ENCODE peak calls at places on chromosomes 13 and 19, in nine cellular contexts. One of them, this sample, is unnamed.

GRCh38 chr19:47157455-47158321 is 27.1 kb downstream of the SAE1 start:
- DNase-seq in ascending aorta: peak; percentile 73
- DNase-seq in astrocyte of the spinal cord: peak; percentile 74
- DNase-seq in pancreas: no peak
- DNase-seq in OCI-LY7: peak; percentile 31
- DNase-seq in adrenal gland: peak; percentile 26
- DNase-seq in H9: peak; percentile 85
- DNase-seq in cardiac fibroblast: peak; percentile 82
- DNase-seq in K562: no peak
- DNase-seq in this sample: no peak

GRCh38 chr19:35509018-35509652 is 4.3 kb downstream of the DMKN start:
- DNase-seq in ascending aorta: no peak
- DNase-seq in astrocyte of the spinal cord: no peak
- DNase-seq in pancreas: peak; percentile 79
- DNase-seq in OCI-LY7: no peak
- DNase-seq in adrenal gland: no peak
- DNase-seq in H9: peak; percentile 79
- DNase-seq in cardiac fibroblast: no peak
- DNase-seq in K562: peak; percentile 32
- DNase-seq in this sample: peak; percentile 83

GRCh38 chr13:78712866-78713265 is 53.9 kb upstream of the OBI1 start:
- DNase-seq in ascending aorta: no peak
- DNase-seq in astrocyte of the spinal cord: no peak
- DNase-seq in pancreas: no peak
- DNase-seq in OCI-LY7: no peak
- DNase-seq in adrenal gland: no peak
- DNase-seq in H9: no peak
- DNase-seq in cardiac fibroblast: no peak
- DNase-seq in K562: no peak
- DNase-seq in this sample: no peak

GRCh38 chr13:93462151-93462550 is 235.5 kb downstream of the GPC6 start:
- DNase-seq in ascending aorta: no peak
- DNase-seq in astrocyte of the spinal cord: no peak
- DNase-seq in pancreas: no peak
- DNase-seq in OCI-LY7: no peak
- DNase-seq in adrenal gland: no peak
- DNase-seq in H9: no peak
- DNase-seq in cardiac fibroblast: no peak
- DNase-seq in K562: no peak
- DNase-seq in this sample: no peak

GRCh38 chr19:34236035-34236793 is 18.1 kb upstream of the GARRE1 start:
- DNase-seq in ascending aorta: no peak
- DNase-seq in astrocyte of the spinal cord: no peak
- DNase-seq in pancreas: no peak
- DNase-seq in OCI-LY7: no peak
- DNase-seq in adrenal gland: no peak
- DNase-seq in H9: no peak
- DNase-seq in cardiac fibroblast: no peak
- DNase-seq in K562: no peak
- DNase-seq in this sample: no peak

GRCh38 chr13:40306817-40307216 is 359.6 kb downstream of the FOXO1 start:
- DNase-seq in ascending aorta: no peak
- DNase-seq in astrocyte of the spinal cord: no peak
- DNase-seq in pancreas: no peak
- DNase-seq in OCI-LY7: peak; percentile 12
- DNase-seq in adrenal gland: no peak
- DNase-seq in H9: no peak
- DNase-seq in cardiac fibroblast: peak; percentile 19
- DNase-seq in K562: no peak
- DNase-seq in this sample: no peak

GRCh38 chr13:77544365-77544764 is 8.9 kb downstream of the SCEL start:
- DNase-seq in ascending aorta: no peak
- DNase-seq in astrocyte of the spinal cord: peak; percentile 74
- DNase-seq in pancreas: no peak
- DNase-seq in OCI-LY7: no peak
- DNase-seq in adrenal gland: peak; percentile 55
- DNase-seq in H9: no peak
- DNase-seq in cardiac fibroblast: peak; percentile 20
- DNase-seq in K562: no peak
- DNase-seq in this sample: no peak

GRCh38 chr13:59301166-59301551 is 862.6 kb downstream of the DIAPH3 start:
- DNase-seq in ascending aorta: no peak
- DNase-seq in astrocyte of the spinal cord: no peak
- DNase-seq in pancreas: no peak
- DNase-seq in OCI-LY7: no peak
- DNase-seq in adrenal gland: no peak
- DNase-seq in H9: no peak
- DNase-seq in cardiac fibroblast: no peak
- DNase-seq in K562: no peak
- DNase-seq in this sample: no peak

GRCh38 chr19:16001481-16002312 is 52.9 kb downstream of the OR10H4 start:
- DNase-seq in ascending aorta: peak; percentile 64
- DNase-seq in astrocyte of the spinal cord: peak; percentile 45
- DNase-seq in pancreas: no peak
- DNase-seq in OCI-LY7: peak; percentile 8
- DNase-seq in adrenal gland: no peak
- DNase-seq in H9: no peak
- DNase-seq in cardiac fibroblast: peak; percentile 78
- DNase-seq in K562: no peak
- DNase-seq in this sample: peak; percentile 58

DNA sequence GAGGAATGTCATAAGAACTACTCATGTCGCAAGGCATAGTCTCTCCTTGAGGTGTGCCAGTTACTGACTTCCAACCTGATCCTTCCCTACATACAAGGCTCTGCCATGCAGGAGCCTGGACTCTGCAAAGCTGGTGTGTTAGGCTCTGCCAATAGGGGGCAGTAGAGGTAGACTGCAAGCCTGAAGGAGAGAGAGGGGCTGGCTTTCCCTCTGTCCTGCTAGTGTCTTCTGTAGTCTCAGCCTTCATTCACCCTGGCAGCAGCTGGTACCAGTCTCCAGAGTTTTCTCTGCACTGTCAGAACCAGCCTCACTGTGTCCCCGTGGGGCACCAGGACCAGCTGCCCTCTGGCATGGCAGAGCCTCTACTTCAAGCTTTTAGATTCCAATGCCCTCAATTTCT is 14.5 kb downstream of the SHISA2 start:
- DNase-seq in ascending aorta: no peak
- DNase-seq in astrocyte of the spinal cord: no peak
- DNase-seq in pancreas: no peak
- DNase-seq in OCI-LY7: peak; percentile 37
- DNase-seq in adrenal gland: no peak
- DNase-seq in H9: peak; percentile 85
- DNase-seq in cardiac fibroblast: peak; percentile 28
- DNase-seq in K562: peak; percentile 43
- DNase-seq in this sample: no peak
- TF ChIP-seq CTCF in ascending aorta: no peak
- TF ChIP-seq CTCF in astrocyte of the spinal cord: peak; percentile 64
- TF ChIP-seq CTCF in pancreas: no peak
- TF ChIP-seq CTCF in OCI-LY7: peak; percentile 74
- TF ChIP-seq CTCF in adrenal gland: no peak
- TF ChIP-seq CTCF in H9: peak; percentile 96
- TF ChIP-seq CTCF in cardiac fibroblast: peak; percentile 45
- TF ChIP-seq CTCF in K562: peak; percentile 67
- TF ChIP-seq CTCF in this sample: peak; percentile 26

GRCh38 chr19:387777-388176 is 21.2 kb downstream of the C2CD4C start:
- DNase-seq in ascending aorta: no peak
- DNase-seq in astrocyte of the spinal cord: no peak
- DNase-seq in pancreas: no peak
- DNase-seq in OCI-LY7: no peak
- DNase-seq in adrenal gland: no peak
- DNase-seq in H9: no peak
- DNase-seq in cardiac fibroblast: no peak
- DNase-seq in K562: no peak
- DNase-seq in this sample: no peak

GRCh38 chr19:384801-385169 is 24.2 kb downstream of the C2CD4C start:
- DNase-seq in ascending aorta: no peak
- DNase-seq in astrocyte of the spinal cord: no peak
- DNase-seq in pancreas: no peak
- DNase-seq in OCI-LY7: peak; percentile 29
- DNase-seq in adrenal gland: no peak
- DNase-seq in H9: no peak
- DNase-seq in cardiac fibroblast: no peak
- DNase-seq in K562: no peak
- DNase-seq in this sample: no peak

GRCh38 chr19:379796-380195 is 29.2 kb downstream of the C2CD4C start:
- DNase-seq in ascending aorta: no peak
- DNase-seq in astrocyte of the spinal cord: no peak
- DNase-seq in pancreas: no peak
- DNase-seq in OCI-LY7: no peak
- DNase-seq in adrenal gland: no peak
- DNase-seq in H9: no peak
- DNase-seq in cardiac fibroblast: no peak
- DNase-seq in K562: no peak
- DNase-seq in this sample: no peak

GRCh38 chr19:383040-383439 is 25.9 kb downstream of the C2CD4C start:
- DNase-seq in ascending aorta: peak; percentile 12
- DNase-seq in astrocyte of the spinal cord: no peak
- DNase-seq in pancreas: no peak
- DNase-seq in OCI-LY7: no peak
- DNase-seq in adrenal gland: no peak
- DNase-seq in H9: no peak
- DNase-seq in cardiac fibroblast: no peak
- DNase-seq in K562: no peak
- DNase-seq in this sample: no peak

DNA sequence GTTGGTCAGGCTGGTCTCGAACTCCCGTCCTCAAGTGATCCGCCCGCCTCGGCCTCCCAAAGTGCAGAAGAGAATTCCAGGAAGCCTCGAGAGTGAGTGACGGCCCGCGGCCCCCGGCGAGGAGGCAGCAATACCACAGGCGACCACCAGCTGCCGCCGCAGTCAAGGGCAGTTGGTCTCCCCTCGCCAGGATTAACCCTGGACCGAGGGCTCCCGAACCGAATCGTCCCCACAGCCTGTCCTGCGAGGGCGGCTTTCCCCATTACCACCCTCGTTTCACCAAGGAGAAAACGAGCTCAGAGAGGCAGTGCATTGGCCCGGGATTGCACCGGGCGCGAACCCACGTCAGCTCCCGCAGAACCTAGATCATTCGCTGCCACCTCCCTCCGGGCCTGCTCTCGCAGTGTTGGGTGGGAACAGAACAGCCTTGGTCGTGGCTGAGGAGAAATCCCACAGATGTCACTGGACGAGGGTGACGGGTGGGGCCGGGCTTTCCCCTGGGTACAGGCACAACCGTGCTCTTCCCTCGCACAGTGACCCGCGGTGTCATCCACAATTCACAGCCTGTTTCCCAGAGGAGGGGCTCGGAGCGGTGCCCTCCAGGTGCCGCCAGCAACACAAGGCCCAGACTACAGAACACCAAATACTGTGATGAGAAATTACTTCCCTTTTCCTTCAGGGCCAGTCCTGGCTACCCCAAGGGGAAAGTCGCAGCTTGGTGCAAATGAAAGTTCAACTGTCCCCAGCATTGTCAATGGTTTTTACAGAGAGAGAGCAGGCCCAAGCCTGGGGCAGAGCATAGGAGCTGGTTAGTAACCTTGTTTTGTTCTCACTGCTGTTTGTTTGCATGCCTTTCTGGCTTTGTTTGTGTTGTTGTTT is 24.8 kb downstream of the C2CD4C start:
- DNase-seq in ascending aorta: peak; percentile 51
- DNase-seq in astrocyte of the spinal cord: no peak
- DNase-seq in pancreas: no peak
- DNase-seq in OCI-LY7: no peak
- DNase-seq in adrenal gland: no peak
- DNase-seq in H9: peak; percentile 84
- DNase-seq in cardiac fibroblast: no peak
- DNase-seq in K562: peak; percentile 47
- DNase-seq in this sample: no peak
- TF ChIP-seq CTCF in ascending aorta: peak; percentile 33
- TF ChIP-seq CTCF in astrocyte of the spinal cord: peak; percentile 41
- TF ChIP-seq CTCF in pancreas: peak; percentile 39
- TF ChIP-seq CTCF in OCI-LY7: peak; percentile 25
- TF ChIP-seq CTCF in adrenal gland: peak; percentile 40
- TF ChIP-seq CTCF in H9: peak; percentile 90
- TF ChIP-seq CTCF in cardiac fibroblast: peak; percentile 41
- TF ChIP-seq CTCF in K562: peak; percentile 59
- TF ChIP-seq CTCF in this sample: no peak

DNA sequence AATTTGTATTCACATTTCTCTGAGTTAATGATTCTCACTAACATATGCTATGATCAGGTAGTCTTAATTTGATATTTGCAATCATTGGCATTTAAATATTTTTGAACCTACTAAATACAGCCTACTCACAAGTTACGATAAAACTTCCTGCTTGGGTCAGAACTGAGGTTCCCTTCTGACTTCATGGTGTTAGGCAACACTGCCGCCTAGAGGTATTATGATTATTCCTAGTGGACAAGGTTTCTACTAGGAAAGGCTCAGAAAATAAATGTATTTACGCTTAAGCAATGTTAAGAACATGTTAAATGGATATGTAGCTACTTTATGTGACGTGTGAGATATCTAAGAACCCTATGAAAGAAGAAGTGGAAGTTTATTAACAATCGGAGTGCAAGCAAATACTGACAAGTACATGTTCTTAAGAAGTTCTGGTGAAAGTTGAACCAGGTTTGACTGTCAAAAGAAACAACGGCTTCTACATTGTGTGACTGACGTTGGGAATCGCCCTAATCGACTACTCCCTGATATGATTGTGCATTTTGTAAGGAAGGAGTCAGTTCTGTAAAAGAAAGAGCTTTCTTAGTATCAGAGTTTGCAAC is 1395.8 kb downstream of the SLITRK5 start:
- DNase-seq in ascending aorta: no peak
- DNase-seq in astrocyte of the spinal cord: peak; percentile 71
- DNase-seq in pancreas: no peak
- DNase-seq in OCI-LY7: peak; percentile 72
- DNase-seq in adrenal gland: peak; percentile 20
- DNase-seq in H9: peak; percentile 28
- DNase-seq in cardiac fibroblast: peak; percentile 8
- DNase-seq in K562: peak; percentile 4
- DNase-seq in this sample: no peak
- TF ChIP-seq CTCF in ascending aorta: peak; percentile 41
- TF ChIP-seq CTCF in astrocyte of the spinal cord: peak; percentile 69
- TF ChIP-seq CTCF in pancreas: peak; percentile 37
- TF ChIP-seq CTCF in OCI-LY7: peak; percentile 100
- TF ChIP-seq CTCF in adrenal gland: peak; percentile 44
- TF ChIP-seq CTCF in H9: peak; percentile 80
- TF ChIP-seq CTCF in cardiac fibroblast: peak; percentile 4
- TF ChIP-seq CTCF in K562: no peak
- TF ChIP-seq CTCF in this sample: no peak

GRCh38 chr19:51610576-51610975 is 19.6 kb downstream of the SIGLEC5 start:
- DNase-seq in ascending aorta: no peak
- DNase-seq in astrocyte of the spinal cord: no peak
- DNase-seq in pancreas: no peak
- DNase-seq in OCI-LY7: no peak
- DNase-seq in adrenal gland: no peak
- DNase-seq in H9: no peak
- DNase-seq in cardiac fibroblast: no peak
- DNase-seq in K562: no peak
- DNase-seq in this sample: no peak

GRCh38 chr19:51607077-51607476 is 23.1 kb downstream of the SIGLEC5 start:
- DNase-seq in ascending aorta: no peak
- DNase-seq in astrocyte of the spinal cord: no peak
- DNase-seq in pancreas: no peak
- DNase-seq in OCI-LY7: peak; percentile 93
- DNase-seq in adrenal gland: no peak
- DNase-seq in H9: no peak
- DNase-seq in cardiac fibroblast: no peak
- DNase-seq in K562: no peak
- DNase-seq in this sample: no peak

GRCh38 chr19:51602189-51602854 is 27.9 kb downstream of the SIGLEC5 start:
- DNase-seq in ascending aorta: no peak
- DNase-seq in astrocyte of the spinal cord: no peak
- DNase-seq in pancreas: no peak
- DNase-seq in OCI-LY7: no peak
- DNase-seq in adrenal gland: no peak
- DNase-seq in H9: no peak
- DNase-seq in cardiac fibroblast: no peak
- DNase-seq in K562: no peak
- DNase-seq in this sample: no peak

GRCh38 chr19:51607920-51608562 is 22.2 kb downstream of the SIGLEC5 start:
- DNase-seq in ascending aorta: peak; percentile 80
- DNase-seq in astrocyte of the spinal cord: peak; percentile 45
- DNase-seq in pancreas: peak; percentile 78
- DNase-seq in OCI-LY7: peak; percentile 81
- DNase-seq in adrenal gland: peak; percentile 70
- DNase-seq in H9: peak; percentile 81
- DNase-seq in cardiac fibroblast: peak; percentile 84
- DNase-seq in K562: peak; percentile 93
- DNase-seq in this sample: peak; percentile 91
- TF ChIP-seq CTCF in ascending aorta: peak; percentile 38
- TF ChIP-seq CTCF in astrocyte of the spinal cord: peak; percentile 58
- TF ChIP-seq CTCF in pancreas: no peak
- TF ChIP-seq CTCF in OCI-LY7: peak; percentile 92
- TF ChIP-seq CTCF in adrenal gland: peak; percentile 68
- TF ChIP-seq CTCF in H9: peak; percentile 90
- TF ChIP-seq CTCF in cardiac fibroblast: peak; percentile 91
- TF ChIP-seq CTCF in K562: peak; percentile 98
- TF ChIP-seq CTCF in this sample: peak; percentile 80